ENCODE peak calls at places on chromosomes 16 and 17, in four cellular contexts. K is cardiac muscle cell, H is memory B cell, P is NCI-H2171 treated with DMSO at 0.1 percent for 48 hours. N is an unnamed sample.

GRCh38 chr16:5007256-5007655 is 26.5 kb downstream of the NAGPA start:
- DNase-seq in H (no peak), P (no peak), K (no peak), N (no peak)

GRCh38 chr16:85982563-85982939 is 83.6 kb downstream of the IRF8 start:
- DNase-seq in P (no peak), K (no peak), H (no peak), N (no peak)

GRCh38 chr16:31008154-31008950 is 2.1 kb downstream of the STX1B start:
- DNase-seq in P (no peak), H (no peak), K (no peak), N (no peak)

GRCh38 chr17:5840811-5841446 is 229.2 kb upstream of the WSCD1 start:
- DNase-seq in H (no peak), K (no peak), P (no peak), N (no peak)

GRCh38 chr17:511001-511690 is 158.5 kb upstream of the RPH3AL start:
- DNase-seq in P (no peak), H (no peak), K (no peak), N (no peak)

GRCh38 chr16:9843424-9844013 is 338.7 kb downstream of the GRIN2A start:
- DNase-seq in P (no peak), K (no peak), H (no peak), N (no peak)

GRCh38 chr16:27235055-27235937 is 32.0 kb downstream of the KDM8 start:
- DNase-seq in K (peak), P (peak), H (peak), N (peak)

GRCh38 chr17:49779730-49780220 is 8.7 kb upstream of the KAT7 start:
- DNase-seq in P (peak), K (peak), H (no peak), N (no peak)

GRCh38 chr16:81445926-81446317 is 1.3 kb downstream of the CMIP start:
- DNase-seq in H (no peak), P (peak), K (peak), N (no peak)

GRCh38 chr17:66317629-66318028 is 15.2 kb downstream of the PRKCA start:
- DNase-seq in P (no peak), H (no peak), K (no peak), N (no peak)

GRCh38 chr16:89695086-89695874 is 6.2 kb downstream of the SPATA2L start:
- DNase-seq in K (no peak), P (no peak), H (no peak), N (no peak)

GRCh38 chr17:39739020-39739884 is 1.5 kb downstream of the GRB7 start:
- DNase-seq in P (peak), H (no peak), K (peak), N (no peak)

GRCh38 chr16:2858245-2859025 is 465 bp upstream of the PRSS22 start:
- DNase-seq in K (no peak), H (no peak), P (peak), N (no peak)

GRCh38 chr17:75392559-75392958 is 12.9 kb downstream of the GRB2 start:
- DNase-seq in H (no peak), K (no peak), P (no peak), N (no peak)

GRCh38 chr17:48492401-48493298 is 38.2 kb downstream of the HOXB1 start:
- DNase-seq in P (peak), K (peak), H (peak), N (no peak)

GRCh38 chr17:30393491-30393890 is 14.8 kb downstream of the CPD start:
- DNase-seq in P (peak), H (no peak), K (no peak), N (no peak)

GRCh38 chr16:64900029-64900428 is 221.8 kb downstream of the CDH11 start:
- DNase-seq in P (no peak), K (no peak), H (no peak), N (no peak)

GRCh38 chr17:64449545-64449944 is 630 bp downstream of the MILR1 start:
- DNase-seq in P (no peak), H (no peak), K (no peak), N (no peak)

GRCh38 chr17:34366051-34366450 is 3.0 kb upstream of the CCL1 start:
- DNase-seq in K (no peak), H (no peak), P (no peak), N (no peak)

GRCh38 chr17:2172447-2172938 is 117.6 kb downstream of the HIC1 start:
- DNase-seq in K (no peak), P (no peak), H (no peak), N (no peak)

GRCh38 chr17:41324180-41325075 is 8.9 kb upstream of the KRTAP17-1 start:
- DNase-seq in K (peak), H (no peak), P (no peak), N (no peak)

GRCh38 chr16:678858-679807 is 1.1 kb upstream of the STUB1 start:
- DNase-seq in P (peak), H (no peak), K (peak), N (no peak)

GRCh38 chr16:11725457-11725856 is 17.2 kb downstream of the TXNDC11 start:
- DNase-seq in K (no peak), H (no peak), P (no peak), N (no peak)

GRCh38 chr17:57257213-57257873 is 1.0 kb downstream of the MSI2 start:
- DNase-seq in H (no peak), P (peak), K (no peak), N (no peak)

GRCh38 chr17:1931759-1932579 is 93.2 kb downstream of the RTN4RL1 start:
- DNase-seq in P (peak), K (peak), H (no peak), N (no peak)

GRCh38 chr17:49101054-49101534 is 31.5 kb upstream of the B4GALNT2 start:
- DNase-seq in P (no peak), H (no peak), K (no peak), N (no peak)

GRCh38 chr16:88561485-88562369 is 8.5 kb upstream of the ZC3H18 start:
- DNase-seq in K (peak), P (peak), H (peak), N (no peak)

GRCh38 chr16:83068686-83069085 is 441.9 kb downstream of the CDH13 start:
- DNase-seq in P (no peak), K (no peak), H (no peak), N (no peak)

N was measured in GM12878.